ENCODE peak calls at places on chromosome 13, in four cellular contexts. I, O, Q and Z are unnamed samples.
A peak's percentile ranks its signal among the peaks of the same experiment; 100 is the strongest.

GRCh38 chr13:32548837-32549236 is 10.2 kb upstream of the N4BP2L2 start:
- DNase-seq in I (no peak), Q (no peak), O (no peak), Z (no peak)

GRCh38 chr13:114124921-114125320 is 7.5 kb downstream of the RASA3 start:
- DNase-seq in I (no peak), Q (no peak), O (no peak), Z (no peak)

GRCh38 chr13:35594096-35594495 is 117.6 kb upstream of the MAB21L1 start:
- DNase-seq in I (no peak), Q (no peak), O (no peak), Z (no peak)

GRCh38 chr13:20580257-20580656 is 13.3 kb downstream of the IFT88 start:
- DNase-seq in Q (no peak), I (no peak), O (no peak), Z (no peak)

GRCh38 chr13:113907637-113908617 is 44.1 kb upstream of the GAS6 start:
- DNase-seq in Q (no peak), I (no peak), O (no peak), Z (no peak)

GRCh38 chr13:20387441-20387971 is 138.2 kb downstream of the CRYL1 start:
- DNase-seq in Q (no peak), O (no peak), I (no peak), Z (no peak)

GRCh38 chr13:91574756-91575155 is 176.3 kb downstream of the GPC5 start:
- DNase-seq in Q (no peak), I (no peak), O (no peak), Z (no peak)

GRCh38 chr13:110677731-110678545 is 28.0 kb downstream of the CARS2 start:
- DNase-seq in O (no peak), Q (no peak), I (no peak), Z (no peak)

GRCh38 chr13:113179374-113180230 is 21.2 kb downstream of the PROZ start:
- DNase-seq in Q (no peak), I (peak; percentile 13), O (no peak), Z (no peak)

GRCh38 chr13:31756346-31756745 is 17.0 kb downstream of the RXFP2 start:
- DNase-seq in O (no peak), I (no peak), Q (no peak), Z (no peak)

GRCh38 chr13:104740616-104741222 is 1674.5 kb upstream of the SLC10A2 start:
- DNase-seq in I (no peak), O (no peak), Q (no peak), Z (no peak)

GRCh38 chr13:80469841-80470378 is 129.0 kb upstream of the SPRY2 start:
- DNase-seq in O (no peak), Q (no peak), I (no peak), Z (peak; percentile 32)

GRCh38 chr13:59459972-59460371 is 703.8 kb downstream of the DIAPH3 start:
- DNase-seq in I (no peak), Q (no peak), O (no peak), Z (no peak)

GRCh38 chr13:106349080-106349841 is 186.2 kb downstream of the EFNB2 start:
- DNase-seq in O (peak; percentile 57), I (no peak), Q (no peak), Z (no peak)

GRCh38 chr13:33236021-33236420 is 49.5 kb downstream of the STARD13 start:
- DNase-seq in Q (no peak), I (no peak), O (no peak), Z (no peak)

GRCh38 chr13:99752373-99752772 is 219.2 kb downstream of the ZIC5 start:
- DNase-seq in O (peak; percentile 37), Q (no peak), I (no peak), Z (no peak)

GRCh38 chr13:44648392-44649117 is 72.4 kb upstream of the TSC22D1 start:
- DNase-seq in I (no peak), O (no peak), Q (peak; percentile 45), Z (no peak)

GRCh38 chr13:111531505-111531904 is 211.1 kb downstream of the TEX29 start:
- DNase-seq in I (no peak), Q (no peak), O (no peak), Z (peak; percentile 6)

GRCh38 chr13:33026489-33027152 is 10.4 kb downstream of the KL start:
- DNase-seq in O (no peak), Q (no peak), I (no peak), Z (no peak)

GRCh38 chr13:28558126-28558525 is 63.2 kb upstream of the FLT1 start:
- DNase-seq in O (no peak), I (no peak), Q (no peak), Z (no peak)

GRCh38 chr13:90564566-90564965 is 782.9 kb upstream of the MIR17HG start:
- DNase-seq in I (no peak), O (no peak), Q (no peak), Z (no peak)

GRCh38 chr13:99220199-99220931 is 19.7 kb downstream of the UBAC2 start:
- DNase-seq in O (no peak), Q (no peak), I (no peak), Z (no peak)

GRCh38 chr13:64925727-64926126 is 2304.4 kb downstream of the PCDH9 start:
- DNase-seq in Q (no peak), O (no peak), I (no peak), Z (no peak)

GRCh38 chr13:110447058-110447511 is 114.4 kb downstream of the RAB20 start:
- DNase-seq in Q (peak; percentile 20), O (no peak), I (no peak), Z (no peak)

GRCh38 chr13:97194473-97194872 is 27.7 kb upstream of the MBNL2 start:
- DNase-seq in Q (no peak), I (no peak), O (no peak), Z (no peak)

GRCh38 chr13:68099616-68100015 is 869.5 kb upstream of the PCDH9 start:
- DNase-seq in I (no peak), Q (no peak), O (no peak), Z (no peak)

GRCh38 chr13:111460548-111461444 is 140.4 kb downstream of the TEX29 start:
- DNase-seq in Q (peak; percentile 15), I (no peak), O (peak; percentile 54), Z (peak; percentile 32)

GRCh38 chr13:44249439-44249838 is 124.2 kb upstream of the SERP2 start:
- DNase-seq in Q (no peak), O (no peak), I (no peak), Z (no peak)

GRCh38 chr13:63190219-63190618 is 1774.6 kb upstream of the PCDH20 start:
- DNase-seq in O (no peak), I (no peak), Q (no peak), Z (no peak)

GRCh38 chr13:30448441-30448840 is 17.3 kb downstream of the HMGB1 start:
- DNase-seq in O (no peak), I (no peak), Q (no peak), Z (no peak)

GRCh38 chr13:30441304-30441703 is 19.0 kb downstream of the UBE2L5 start:
- DNase-seq in O (no peak), I (no peak), Q (no peak), Z (no peak)

GRCh38 chr13:30442854-30443379 is 20.6 kb downstream of the UBE2L5 start:
- DNase-seq in I (no peak), O (no peak), Q (no peak), Z (no peak)

GRCh38 chr13:30446122-30446500 is 19.6 kb downstream of the HMGB1 start:
- DNase-seq in O (no peak), Q (no peak), I (no peak), Z (no peak)

GRCh38 chr13:30443957-30444404 is 21.7 kb downstream of the UBE2L5 start:
- DNase-seq in I (no peak), O (no peak), Q (no peak), Z (no peak)
- TF ChIP-seq RNF2 in I (no peak), O (no peak), Q (no peak), Z (no peak)

GRCh38 chr13:107838592-107839161 is 376.7 kb downstream of the LIG4 start:
- DNase-seq in Q (no peak), I (no peak), O (no peak), Z (no peak)

GRCh38 chr13:107835339-107836018 is 379.9 kb downstream of the LIG4 start:
- DNase-seq in I (no peak), O (no peak), Q (no peak), Z (no peak)

GRCh38 chr13:107832521-107833095 is 382.7 kb downstream of the LIG4 start:
- DNase-seq in I (no peak), Q (no peak), O (no peak), Z (no peak)

GRCh38 chr13:107834268-107834667 is 381.1 kb downstream of the LIG4 start:
- DNase-seq in I (no peak), O (no peak), Q (no peak), Z (no peak)

DNA sequence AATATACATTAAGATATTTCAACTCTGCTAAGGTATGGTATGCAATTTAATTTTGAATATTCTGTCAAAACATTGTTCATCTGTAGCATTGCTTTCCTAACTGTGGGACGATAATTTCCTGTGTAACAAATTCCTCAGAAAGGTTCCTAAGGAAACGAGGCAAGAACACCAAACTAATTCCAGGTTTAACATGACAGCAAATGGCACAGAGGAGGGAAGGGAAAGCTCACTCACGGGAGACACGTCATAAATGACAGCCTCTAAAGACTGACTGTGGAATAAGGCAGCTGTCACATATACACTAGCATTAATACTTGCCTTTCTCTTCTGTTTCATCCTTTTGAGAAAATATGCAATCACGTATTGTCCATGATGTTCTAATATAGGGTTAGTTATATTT is 380.6 kb downstream of the LIG4 start:
- DNase-seq in O (no peak), I (no peak), Q (no peak), Z (no peak)
- TF ChIP-seq RNF2 in O (no peak), I (no peak), Q (no peak), Z (no peak)

GRCh38 chr13:38564751-38565150 is 122.1 kb upstream of the FREM2 start:
- DNase-seq in I (no peak), Q (no peak), O (no peak), Z (no peak)
- TF ChIP-seq RNF2 in I (no peak), Q (no peak), O (no peak), Z (no peak)

GRCh38 chr13:48232420-48233096 is 448 bp upstream of the ITM2B start:
- DNase-seq in Q (peak; percentile 57), I (peak; percentile 8), O (peak; percentile 71), Z (peak; percentile 26)
- TF ChIP-seq RNF2 in Q (no peak), I (no peak), O (no peak), Z (no peak)

DNA sequence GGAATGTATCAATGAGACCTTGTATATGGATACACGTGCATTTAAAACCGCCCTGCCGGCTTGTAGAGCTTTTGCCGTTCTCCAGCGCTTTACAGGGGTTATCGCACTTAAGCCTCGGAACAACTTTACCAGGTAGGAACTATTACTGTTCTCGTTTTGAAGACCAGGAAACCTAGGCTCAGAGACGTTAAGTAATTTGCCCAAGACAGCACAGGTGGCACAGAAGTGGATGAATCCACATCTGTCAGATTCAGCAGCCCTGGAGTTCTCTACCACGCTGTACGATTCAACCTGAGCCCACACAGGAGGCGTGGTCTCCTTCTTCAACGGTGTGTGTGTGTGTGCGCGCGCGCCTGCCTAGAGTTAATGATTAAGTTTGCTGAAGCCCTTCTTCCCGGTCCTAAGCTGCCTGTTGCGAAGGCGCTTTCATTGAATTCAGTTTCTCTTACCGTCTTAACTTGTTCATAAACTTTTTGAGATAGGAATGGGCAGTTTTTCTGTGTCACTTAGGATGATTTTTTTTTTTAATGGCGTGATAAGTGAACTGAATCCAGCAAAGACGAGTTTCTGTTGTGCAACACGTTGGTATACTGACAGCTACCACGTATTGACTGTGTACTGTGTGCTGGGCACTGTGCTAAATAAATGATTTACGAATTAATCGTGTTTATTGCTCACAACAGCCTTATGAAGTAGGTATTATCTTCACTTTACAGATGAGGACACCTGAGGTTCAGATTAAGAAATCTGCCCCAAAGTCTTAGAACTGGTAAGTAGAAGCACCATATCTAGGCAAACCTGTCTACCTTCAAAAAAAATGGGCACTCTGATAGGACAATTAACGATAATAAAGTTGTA is 67.4 kb downstream of the KCNRG start:
- DNase-seq in I (peak; percentile 39), Q (peak; percentile 94), O (peak; percentile 62), Z (peak; percentile 82)
- TF ChIP-seq RNF2 in I (no peak), Q (no peak), O (no peak), Z (no peak)